ENCODE peak calls at places on chromosomes 2 and 18, in eight cellular contexts. One of them, this sample, is unnamed.
A peak's percentile ranks its signal among the peaks of the same experiment; 100 is the strongest.

GRCh38 chr2:28408764-28409599 is 16.3 kb downstream of the FOSL2 start:
- DNase-seq in endothelial cell: no peak
- DNase-seq in OCI-LY7: no peak
- DNase-seq in PC-3: no peak
- DNase-seq in heart left ventricle: no peak
- DNase-seq in mesothelial cell of epicardium: no peak
- DNase-seq in tibial nerve: no peak
- DNase-seq in hepatocyte: no peak
- DNase-seq in this sample: peak; percentile 75

GRCh38 chr18:74982946-74983635 is 225.8 kb downstream of the PTGR3 start:
- DNase-seq in endothelial cell: no peak
- DNase-seq in tibial nerve: no peak
- DNase-seq in heart left ventricle: no peak
- DNase-seq in PC-3: no peak
- DNase-seq in hepatocyte: no peak
- DNase-seq in OCI-LY7: no peak
- DNase-seq in mesothelial cell of epicardium: no peak
- DNase-seq in this sample: no peak

GRCh38 chr2:212354382-212354781 is 184.2 kb downstream of the ERBB4 start:
- DNase-seq in mesothelial cell of epicardium: no peak
- DNase-seq in OCI-LY7: no peak
- DNase-seq in heart left ventricle: no peak
- DNase-seq in endothelial cell: no peak
- DNase-seq in PC-3: no peak
- DNase-seq in tibial nerve: no peak
- DNase-seq in hepatocyte: no peak
- DNase-seq in this sample: no peak

GRCh38 chr2:216339456-216340279 is 32.6 kb downstream of the MARCHF4 start:
- DNase-seq in endothelial cell: peak; percentile 34
- DNase-seq in hepatocyte: peak; percentile 66
- DNase-seq in heart left ventricle: peak; percentile 49
- DNase-seq in mesothelial cell of epicardium: no peak
- DNase-seq in tibial nerve: no peak
- DNase-seq in PC-3: peak; percentile 9
- DNase-seq in OCI-LY7: no peak
- DNase-seq in this sample: peak; percentile 33

GRCh38 chr2:31107588-31108300 is 30.5 kb downstream of the GALNT14 start:
- DNase-seq in hepatocyte: peak; percentile 25
- DNase-seq in tibial nerve: no peak
- DNase-seq in endothelial cell: no peak
- DNase-seq in heart left ventricle: no peak
- DNase-seq in OCI-LY7: no peak
- DNase-seq in mesothelial cell of epicardium: no peak
- DNase-seq in PC-3: peak; percentile 8
- DNase-seq in this sample: peak; percentile 39

GRCh38 chr2:109185338-109185737 is 56.3 kb downstream of the SH3RF3 start:
- DNase-seq in OCI-LY7: no peak
- DNase-seq in PC-3: no peak
- DNase-seq in hepatocyte: no peak
- DNase-seq in endothelial cell: no peak
- DNase-seq in heart left ventricle: peak; percentile 74
- DNase-seq in tibial nerve: no peak
- DNase-seq in mesothelial cell of epicardium: no peak
- DNase-seq in this sample: no peak

GRCh38 chr2:46697830-46698323 is 217.7 kb downstream of the MCFD2 start:
- DNase-seq in heart left ventricle: no peak
- DNase-seq in hepatocyte: peak; percentile 24
- DNase-seq in endothelial cell: no peak
- DNase-seq in tibial nerve: no peak
- DNase-seq in mesothelial cell of epicardium: no peak
- DNase-seq in OCI-LY7: peak; percentile 14
- DNase-seq in PC-3: no peak
- DNase-seq in this sample: no peak

GRCh38 chr2:126658910-126659613 is 3.1 kb downstream of the GYPC start:
- DNase-seq in OCI-LY7: peak; percentile 78
- DNase-seq in heart left ventricle: peak; percentile 89
- DNase-seq in endothelial cell: no peak
- DNase-seq in hepatocyte: no peak
- DNase-seq in tibial nerve: peak; percentile 45
- DNase-seq in mesothelial cell of epicardium: no peak
- DNase-seq in PC-3: no peak
- DNase-seq in this sample: no peak

GRCh38 chr2:149703281-149703680 is 115.7 kb upstream of the MMADHC start:
- DNase-seq in endothelial cell: no peak
- DNase-seq in hepatocyte: no peak
- DNase-seq in tibial nerve: no peak
- DNase-seq in PC-3: no peak
- DNase-seq in mesothelial cell of epicardium: no peak
- DNase-seq in heart left ventricle: no peak
- DNase-seq in OCI-LY7: no peak
- DNase-seq in this sample: peak; percentile 44

GRCh38 chr2:134160793-134161504 is 92.9 kb upstream of the MGAT5 start:
- DNase-seq in mesothelial cell of epicardium: no peak
- DNase-seq in endothelial cell: no peak
- DNase-seq in tibial nerve: no peak
- DNase-seq in PC-3: no peak
- DNase-seq in hepatocyte: no peak
- DNase-seq in OCI-LY7: no peak
- DNase-seq in heart left ventricle: peak; percentile 47
- DNase-seq in this sample: no peak

GRCh38 chr2:6025391-6025790 is 333.2 kb downstream of the SOX11 start:
- DNase-seq in PC-3: no peak
- DNase-seq in mesothelial cell of epicardium: no peak
- DNase-seq in hepatocyte: no peak
- DNase-seq in OCI-LY7: no peak
- DNase-seq in tibial nerve: no peak
- DNase-seq in endothelial cell: no peak
- DNase-seq in heart left ventricle: no peak
- DNase-seq in this sample: no peak

GRCh38 chr2:192026716-192027109 is 168.0 kb downstream of the TMEFF2 start:
- DNase-seq in endothelial cell: no peak
- DNase-seq in hepatocyte: no peak
- DNase-seq in tibial nerve: no peak
- DNase-seq in mesothelial cell of epicardium: no peak
- DNase-seq in PC-3: no peak
- DNase-seq in OCI-LY7: no peak
- DNase-seq in heart left ventricle: no peak
- DNase-seq in this sample: no peak

GRCh38 chr2:192023006-192023405 is 171.7 kb downstream of the TMEFF2 start:
- DNase-seq in PC-3: no peak
- DNase-seq in OCI-LY7: no peak
- DNase-seq in heart left ventricle: no peak
- DNase-seq in endothelial cell: no peak
- DNase-seq in hepatocyte: no peak
- DNase-seq in mesothelial cell of epicardium: no peak
- DNase-seq in tibial nerve: no peak
- DNase-seq in this sample: no peak

GRCh38 chr2:192026064-192026715 is 168.5 kb downstream of the TMEFF2 start:
- DNase-seq in mesothelial cell of epicardium: no peak
- DNase-seq in PC-3: no peak
- DNase-seq in tibial nerve: no peak
- DNase-seq in hepatocyte: no peak
- DNase-seq in OCI-LY7: no peak
- DNase-seq in endothelial cell: no peak
- DNase-seq in heart left ventricle: no peak
- DNase-seq in this sample: no peak

GRCh38 chr2:192029089-192029488 is 165.6 kb downstream of the TMEFF2 start:
- DNase-seq in mesothelial cell of epicardium: no peak
- DNase-seq in hepatocyte: peak; percentile 16
- DNase-seq in endothelial cell: peak; percentile 31
- DNase-seq in tibial nerve: no peak
- DNase-seq in PC-3: peak; percentile 48
- DNase-seq in heart left ventricle: no peak
- DNase-seq in OCI-LY7: peak; percentile 5
- DNase-seq in this sample: no peak

GRCh38 chr2:192025607-192026006 is 169.1 kb downstream of the TMEFF2 start:
- DNase-seq in mesothelial cell of epicardium: no peak
- DNase-seq in heart left ventricle: no peak
- DNase-seq in tibial nerve: no peak
- DNase-seq in hepatocyte: no peak
- DNase-seq in OCI-LY7: no peak
- DNase-seq in PC-3: no peak
- DNase-seq in endothelial cell: no peak
- DNase-seq in this sample: no peak
- TF ChIP-seq CTCF in mesothelial cell of epicardium: no peak
- TF ChIP-seq CTCF in heart left ventricle: peak; percentile 12
- TF ChIP-seq CTCF in tibial nerve: no peak
- TF ChIP-seq CTCF in hepatocyte: no peak
- TF ChIP-seq CTCF in OCI-LY7: no peak
- TF ChIP-seq CTCF in PC-3: no peak
- TF ChIP-seq CTCF in endothelial cell: no peak
- TF ChIP-seq CTCF in this sample: no peak

DNA sequence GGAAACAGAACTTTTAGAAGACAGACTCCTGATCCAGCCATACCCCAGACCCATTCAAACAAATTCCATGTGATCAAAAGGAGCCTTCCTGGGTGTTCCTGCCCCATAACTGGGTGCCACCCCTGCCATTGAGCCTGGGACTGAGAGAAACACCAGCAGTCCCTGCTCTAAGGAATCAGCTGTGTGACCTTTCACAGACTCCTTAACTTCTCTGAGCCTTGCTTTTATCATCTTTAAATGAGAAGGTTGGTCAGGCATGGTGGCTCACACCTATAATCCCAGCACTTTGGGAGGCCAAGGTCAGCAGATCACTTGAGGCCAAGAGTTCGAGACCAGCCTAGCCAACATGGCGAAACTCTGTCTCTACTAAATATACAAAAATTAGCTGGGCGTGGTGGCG is 20.6 kb downstream of the CIDEA start:
- DNase-seq in heart left ventricle: no peak
- DNase-seq in PC-3: no peak
- DNase-seq in endothelial cell: no peak
- DNase-seq in mesothelial cell of epicardium: no peak
- DNase-seq in OCI-LY7: no peak
- DNase-seq in hepatocyte: no peak
- DNase-seq in tibial nerve: no peak
- DNase-seq in this sample: no peak
- TF ChIP-seq CTCF in heart left ventricle: no peak
- TF ChIP-seq CTCF in PC-3: no peak
- TF ChIP-seq CTCF in endothelial cell: no peak
- TF ChIP-seq CTCF in mesothelial cell of epicardium: no peak
- TF ChIP-seq CTCF in OCI-LY7: no peak
- TF ChIP-seq CTCF in hepatocyte: no peak
- TF ChIP-seq CTCF in tibial nerve: no peak
- TF ChIP-seq CTCF in this sample: no peak

DNA sequence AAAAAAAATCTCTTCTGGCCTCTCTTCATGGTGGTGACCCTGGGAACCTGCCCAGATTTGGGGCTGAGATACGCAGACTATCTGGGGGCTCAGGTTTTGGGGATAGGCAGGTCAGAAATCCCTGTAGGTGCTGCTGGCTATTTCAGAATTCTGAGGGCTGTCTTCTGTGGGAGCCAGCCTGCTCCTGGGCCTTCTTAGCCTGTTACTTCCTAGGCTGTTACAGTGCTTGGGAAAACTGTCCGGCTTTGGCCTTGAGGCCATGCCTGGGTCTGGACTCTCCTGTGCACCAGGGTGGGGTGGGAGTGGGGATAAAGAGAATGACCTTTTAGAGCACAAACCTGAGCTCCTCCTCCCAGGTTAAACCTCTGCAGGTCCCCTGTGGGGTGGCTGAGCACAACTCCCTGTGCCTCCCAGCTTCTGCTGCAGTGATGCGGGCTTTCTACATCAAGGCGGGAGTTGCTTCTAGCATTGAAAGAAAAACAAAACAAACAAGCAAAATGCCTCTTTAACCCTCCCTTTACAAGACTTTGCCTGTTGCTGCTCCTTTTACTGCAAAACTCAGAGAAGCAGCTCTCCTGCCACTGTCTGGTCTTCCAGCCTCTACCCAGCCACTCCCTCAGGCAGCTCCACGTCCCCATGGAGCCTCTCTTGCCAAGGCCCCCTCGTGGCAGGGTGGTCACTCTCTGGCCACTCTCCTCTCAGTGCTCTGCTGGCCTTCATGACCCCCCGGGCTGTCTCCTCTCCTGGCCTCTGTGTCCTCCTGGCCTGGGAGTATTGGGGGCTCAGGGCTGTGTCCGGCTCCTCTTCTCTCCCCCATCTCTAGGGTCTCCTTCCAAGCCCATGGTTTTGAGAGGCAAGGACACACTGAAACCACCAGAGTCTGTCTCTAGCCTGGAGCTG is 293.0 kb upstream of the HS6ST1 start:
- DNase-seq in heart left ventricle: no peak
- DNase-seq in hepatocyte: no peak
- DNase-seq in endothelial cell: no peak
- DNase-seq in tibial nerve: no peak
- DNase-seq in mesothelial cell of epicardium: no peak
- DNase-seq in PC-3: no peak
- DNase-seq in OCI-LY7: no peak
- DNase-seq in this sample: no peak
- TF ChIP-seq CTCF in heart left ventricle: no peak
- TF ChIP-seq CTCF in hepatocyte: no peak
- TF ChIP-seq CTCF in endothelial cell: no peak
- TF ChIP-seq CTCF in tibial nerve: no peak
- TF ChIP-seq CTCF in mesothelial cell of epicardium: no peak
- TF ChIP-seq CTCF in PC-3: no peak
- TF ChIP-seq CTCF in OCI-LY7: no peak
- TF ChIP-seq CTCF in this sample: no peak

GRCh38 chr2:15595342-15595905 is 3.8 kb downstream of the DDX1 start:
- DNase-seq in hepatocyte: no peak
- DNase-seq in OCI-LY7: no peak
- DNase-seq in heart left ventricle: no peak
- DNase-seq in PC-3: no peak
- DNase-seq in mesothelial cell of epicardium: no peak
- DNase-seq in tibial nerve: no peak
- DNase-seq in endothelial cell: no peak
- DNase-seq in this sample: no peak

GRCh38 chr2:15596350-15596749 is 4.7 kb downstream of the DDX1 start:
- DNase-seq in OCI-LY7: no peak
- DNase-seq in mesothelial cell of epicardium: no peak
- DNase-seq in PC-3: no peak
- DNase-seq in tibial nerve: no peak
- DNase-seq in endothelial cell: no peak
- DNase-seq in hepatocyte: no peak
- DNase-seq in heart left ventricle: no peak
- DNase-seq in this sample: no peak

GRCh38 chr2:15594291-15595256 is 2.9 kb downstream of the DDX1 start:
- DNase-seq in PC-3: peak; percentile 27
- DNase-seq in OCI-LY7: no peak
- DNase-seq in tibial nerve: no peak
- DNase-seq in heart left ventricle: no peak
- DNase-seq in hepatocyte: no peak
- DNase-seq in endothelial cell: no peak
- DNase-seq in mesothelial cell of epicardium: no peak
- DNase-seq in this sample: no peak

GRCh38 chr2:15595936-15596335 is 4.3 kb downstream of the DDX1 start:
- DNase-seq in tibial nerve: no peak
- DNase-seq in mesothelial cell of epicardium: no peak
- DNase-seq in heart left ventricle: no peak
- DNase-seq in PC-3: no peak
- DNase-seq in OCI-LY7: no peak
- DNase-seq in hepatocyte: no peak
- DNase-seq in endothelial cell: no peak
- DNase-seq in this sample: no peak

DNA sequence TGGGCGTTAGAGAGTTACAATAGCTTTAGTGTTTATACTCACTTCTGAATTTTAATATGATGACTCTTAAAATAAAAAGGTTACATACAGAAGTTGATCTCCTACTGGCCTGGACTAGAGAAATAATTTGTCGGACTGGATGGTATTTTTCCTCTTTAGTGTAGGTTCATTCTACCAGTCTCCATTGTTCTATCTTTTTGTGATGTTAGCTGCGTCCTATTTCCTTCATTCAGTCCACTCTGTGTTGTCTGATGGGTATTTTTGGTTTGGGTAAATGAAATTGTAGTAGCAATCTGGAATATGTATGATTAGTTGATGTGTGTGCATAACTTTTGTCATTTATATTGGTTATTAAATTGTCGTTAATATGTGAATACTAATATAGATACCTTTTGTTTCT is 5.3 kb downstream of the DDX1 start:
- DNase-seq in hepatocyte: no peak
- DNase-seq in heart left ventricle: no peak
- DNase-seq in mesothelial cell of epicardium: no peak
- DNase-seq in OCI-LY7: no peak
- DNase-seq in endothelial cell: no peak
- DNase-seq in PC-3: no peak
- DNase-seq in tibial nerve: no peak
- DNase-seq in this sample: no peak
- TF ChIP-seq CTCF in hepatocyte: no peak
- TF ChIP-seq CTCF in heart left ventricle: no peak
- TF ChIP-seq CTCF in mesothelial cell of epicardium: no peak
- TF ChIP-seq CTCF in OCI-LY7: no peak
- TF ChIP-seq CTCF in endothelial cell: no peak
- TF ChIP-seq CTCF in PC-3: no peak
- TF ChIP-seq CTCF in tibial nerve: no peak
- TF ChIP-seq CTCF in this sample: no peak